ENCODE peak calls at places on chromosome X, in five cellular contexts. X, E, J, P and L are unnamed samples. For H3K4me1 and H3K36me3, the result is how much of the 10 kb centered on the place peaks cover.

GRCh38 chrX:109848451-109849050 is 115.5 kb upstream of the ACSL4 start:
- DNase-seq in X (no peak), P (no peak), E (no peak), J (no peak), L (no peak)

GRCh38 chrX:96483642-96484160 is 200.9 kb upstream of the DIAPH2 start:
- DNase-seq in P (no peak), X (no peak), J (no peak), E (no peak), L (no peak)

GRCh38 chrX:32191316-32191715 is 1020.0 kb downstream of the DMD start:
- DNase-seq in E (no peak), X (no peak), J (no peak), P (no peak), L (no peak)

GRCh38 chrX:13938053-13938765 is 91.5 kb downstream of the GEMIN8 start:
- DNase-seq in P (peak), X (peak), J (peak), E (peak), L (peak)

GRCh38 chrX:132022115-132022862 is 813 bp upstream of the STK26 start:
- DNase-seq in X (peak), E (no peak), J (no peak), P (no peak), L (no peak)

GRCh38 chrX:153580700-153581386 is 18.1 kb downstream of the CCNQ start:
- DNase-seq in J (no peak), X (no peak), P (no peak), E (no peak), L (no peak)

GRCh38 chrX:140053841-140054240 is 88.5 kb upstream of the CXorf66 start:
- DNase-seq in X (no peak), E (no peak), J (no peak), P (no peak), L (no peak)

GRCh38 chrX:128616933-128617332 is 564.7 kb upstream of the ACTRT1 start:
- DNase-seq in E (no peak), X (no peak), P (no peak), J (no peak), L (no peak)

GRCh38 chrX:1443496-1444075 is 9.1 kb downstream of the ASMTL start:
- DNase-seq in E (no peak), X (no peak), P (no peak), J (no peak), L (peak)

GRCh38 chrX:122625821-122626220 is 558.3 kb upstream of the GRIA3 start:
- DNase-seq in J (no peak), P (no peak), X (no peak), E (peak), L (no peak)
- H3K4me1 ChIP-seq in J (under half), P (under half), X (under half), E (under half), L (under half)

GRCh38 chrX:149508467-149508866 is 3.4 kb upstream of the IDS start:
- DNase-seq in P (no peak), J (no peak), X (no peak), E (no peak), L (no peak)

GRCh38 chrX:149506349-149506748 is 1.2 kb upstream of the IDS start:
- DNase-seq in P (no peak), J (no peak), E (no peak), X (no peak), L (no peak)

GRCh38 chrX:149505671-149506070 is 565 bp upstream of the IDS start:
- DNase-seq in P (no peak), J (no peak), E (no peak), X (no peak), L (no peak)

GRCh38 chrX:149504915-149505651 is at the start of gene IDS:
- DNase-seq in E (peak), P (peak), J (peak), X (peak), L (peak)

GRCh38 chrX:149504226-149504914 is 736 bp downstream of the IDS start:
- DNase-seq in P (no peak), E (no peak), J (peak), X (peak), L (no peak)
- H3K27ac ChIP-seq in P (peak), E (peak), J (peak), X (peak), L (peak)

GRCh38 chrX:48514126-48514806 is 5.5 kb downstream of the PORCN start:
- DNase-seq in X (no peak), P (no peak), J (no peak), E (no peak), L (no peak)

GRCh38 chrX:48516285-48516684 is 5.3 kb upstream of the EBP start:
- DNase-seq in P (no peak), X (no peak), E (no peak), J (no peak), L (no peak)

GRCh38 chrX:48513670-48514069 is 4.9 kb downstream of the PORCN start:
- DNase-seq in J (no peak), P (no peak), X (no peak), E (no peak), L (no peak)

GRCh38 chrX:48515842-48516241 is 5.8 kb upstream of the EBP start:
- DNase-seq in J (no peak), P (no peak), E (no peak), X (no peak), L (no peak)

DNA sequence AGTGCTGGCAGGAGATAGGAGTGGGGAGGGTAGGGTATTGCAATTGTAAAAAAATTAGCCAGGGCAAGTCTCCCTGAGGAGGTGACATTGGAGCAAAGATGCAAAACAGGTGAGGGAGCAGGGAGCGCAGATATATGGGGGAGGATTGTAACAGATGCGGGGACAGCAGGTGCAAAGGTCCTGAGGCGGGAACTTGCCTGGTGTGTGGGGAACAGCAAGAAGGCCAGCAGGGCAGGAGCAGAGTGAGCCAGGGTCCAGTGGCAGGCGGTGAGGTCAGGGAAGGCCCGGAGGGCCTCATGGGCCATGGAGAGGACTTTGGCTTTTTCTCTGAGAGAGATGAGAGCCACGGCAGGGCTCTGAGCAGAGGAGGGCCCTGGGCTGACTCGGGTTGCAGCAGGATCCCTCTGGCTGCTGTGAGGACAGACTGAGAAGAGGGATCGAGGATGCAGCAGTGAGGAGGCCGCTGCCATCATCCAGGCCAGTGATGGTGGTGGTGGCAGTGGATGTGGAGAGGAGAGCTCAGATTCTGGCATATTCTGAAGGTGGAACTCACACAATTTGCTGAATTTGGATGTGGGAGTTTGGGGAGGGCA is 6.2 kb downstream of the PORCN start:
- DNase-seq in P (no peak), X (no peak), J (no peak), E (no peak), L (peak)
- H3K36me3 ChIP-seq in P (under half), X (under half), J (under half), E (under half), L (under half)

DNA sequence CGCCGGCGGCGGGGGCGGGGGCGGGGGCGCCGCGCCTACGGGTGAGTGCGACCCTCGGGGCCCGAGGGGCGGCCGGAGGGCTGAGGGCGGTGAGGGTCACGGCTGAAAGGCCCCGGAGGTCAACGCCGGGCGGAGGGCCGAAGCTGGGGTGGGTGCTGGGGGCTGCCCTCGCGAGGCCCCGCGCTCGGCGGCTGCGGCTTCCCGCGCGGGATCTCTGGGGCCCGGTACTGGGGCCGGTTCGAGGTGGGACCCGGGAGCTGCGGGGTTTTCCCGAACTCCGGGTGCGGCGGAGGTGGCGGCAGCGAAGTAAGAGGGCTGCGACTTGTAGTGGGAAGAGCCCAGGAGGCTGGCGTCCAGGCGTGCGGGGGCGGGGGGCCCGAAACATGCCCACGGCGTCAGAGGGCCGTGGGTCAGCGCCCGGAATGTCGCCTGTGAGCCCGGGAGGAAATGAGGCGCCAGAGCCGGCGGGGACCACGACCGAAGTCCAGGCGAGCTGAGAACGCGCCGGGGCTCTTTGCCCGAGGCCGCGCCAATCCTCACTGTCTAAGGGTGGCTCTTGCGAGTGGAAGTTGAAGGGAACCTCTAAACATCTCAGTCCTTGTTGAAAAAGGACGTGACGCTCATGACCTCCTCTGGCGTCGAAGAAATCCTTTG is 407 bp downstream of the IL13RA1 start:
- DNase-seq in P (peak), J (peak), E (peak), X (peak), L (peak)
- H3K4me1 ChIP-seq in P (under half), J (under half), E (under half), X (under half), L (under half)

DNA sequence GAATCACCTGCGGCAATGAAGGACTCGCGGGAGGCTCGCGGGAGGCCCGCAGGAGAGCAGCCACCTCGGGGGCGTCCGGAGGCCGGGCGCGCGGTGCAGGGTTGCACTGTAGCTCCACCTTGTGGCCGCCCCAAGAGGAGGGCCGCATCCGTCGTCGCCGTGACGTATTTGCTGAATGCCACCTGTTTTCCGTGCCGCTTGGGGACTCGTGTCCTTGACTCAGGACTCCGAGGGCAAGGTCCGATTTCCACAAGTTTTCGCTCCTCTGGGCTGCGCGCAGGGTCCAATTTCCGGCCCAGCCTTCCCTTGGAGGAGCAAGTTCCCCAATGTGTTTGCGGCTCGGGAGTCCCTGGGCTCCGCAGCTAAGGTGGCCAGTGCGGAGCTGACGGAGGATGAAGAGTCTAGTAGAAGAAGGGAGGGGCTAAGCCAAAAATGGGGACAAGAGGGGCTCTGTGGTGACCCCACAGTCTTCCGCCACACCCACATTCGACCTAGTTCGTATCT is 10.7 kb upstream of the DLG3 start:
- DNase-seq in J (peak), E (peak), X (peak), P (peak), L (peak)
- H3K27ac ChIP-seq in J (peak), E (peak), X (peak), P (peak), L (peak)

GRCh38 chrX:134416106-134416505 is 43.9 kb upstream of the HPRT1 start:
- DNase-seq in J (no peak), E (no peak), P (no peak), X (no peak), L (no peak)
- H3K36me3 ChIP-seq in J (under half), E (under half), P (under half), X (under half), L (under half)

DNA sequence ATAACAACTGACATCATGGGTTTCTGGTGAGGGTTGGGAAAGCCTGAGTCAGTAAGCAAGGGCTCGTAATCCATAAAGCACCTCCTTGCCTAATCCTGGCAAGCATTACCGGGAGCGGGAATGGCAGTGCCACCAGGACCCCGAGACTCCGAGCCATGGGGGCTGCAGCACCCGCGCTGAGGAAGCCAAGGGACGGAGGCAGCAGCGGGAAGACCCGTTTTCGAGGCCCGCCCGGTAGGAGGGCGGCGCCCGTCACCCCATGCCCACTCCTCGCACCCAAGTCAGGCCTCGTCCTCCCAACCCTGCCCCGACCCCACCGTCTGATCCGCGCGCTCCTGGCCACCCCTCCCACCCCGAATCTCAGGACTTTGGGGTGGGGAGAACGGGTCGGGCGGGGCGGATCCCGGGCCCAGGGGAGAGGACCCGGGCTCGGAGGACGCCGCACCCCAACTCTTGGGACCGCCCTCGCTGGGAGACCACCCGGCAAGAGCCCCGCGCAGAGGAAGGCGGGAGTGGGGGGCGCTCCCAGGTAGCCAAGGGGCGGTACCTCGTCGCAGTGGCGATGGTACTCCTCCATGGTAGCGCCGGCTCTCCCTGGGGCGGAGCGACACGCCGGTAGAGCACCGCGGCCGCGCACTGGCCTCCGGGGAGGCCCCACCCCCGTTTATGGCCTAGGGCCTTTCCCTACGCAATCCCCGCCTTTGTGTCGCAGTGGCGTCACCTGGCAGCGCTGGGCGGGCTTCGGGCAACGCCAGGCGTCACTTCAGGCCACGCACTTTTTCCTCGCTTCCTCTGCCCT is at the start of gene DYNLT3:
- DNase-seq in J (peak), P (peak), E (peak), X (peak), L (peak)
- H3K4me1 ChIP-seq in J (under half), P (under half), E (under half), X (under half), L (under half)

DNA sequence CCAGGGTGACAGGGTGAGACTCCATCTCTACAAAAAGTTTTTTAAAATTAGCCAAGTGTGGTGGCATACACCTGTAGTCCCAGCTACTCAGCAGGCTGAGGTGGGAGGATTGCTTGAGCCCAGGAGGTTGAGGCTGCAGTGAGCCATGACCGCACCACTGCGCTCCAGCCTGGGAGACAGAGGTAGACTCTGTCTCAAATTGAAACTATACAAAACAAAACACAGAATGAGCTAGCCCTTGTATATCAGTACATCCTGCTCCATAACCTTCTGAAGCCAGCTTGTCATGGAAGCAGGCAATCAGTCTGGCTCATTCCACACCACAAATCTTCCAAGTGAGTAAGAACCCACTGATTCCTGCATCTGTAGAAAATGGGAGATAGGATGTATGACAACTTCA is 49.0 kb downstream of the CD99L2 start:
- DNase-seq in X (no peak), J (no peak), P (no peak), E (no peak), L (no peak)
- H3K27ac ChIP-seq in X (no peak), J (no peak), P (no peak), E (no peak), L (no peak)

DNA sequence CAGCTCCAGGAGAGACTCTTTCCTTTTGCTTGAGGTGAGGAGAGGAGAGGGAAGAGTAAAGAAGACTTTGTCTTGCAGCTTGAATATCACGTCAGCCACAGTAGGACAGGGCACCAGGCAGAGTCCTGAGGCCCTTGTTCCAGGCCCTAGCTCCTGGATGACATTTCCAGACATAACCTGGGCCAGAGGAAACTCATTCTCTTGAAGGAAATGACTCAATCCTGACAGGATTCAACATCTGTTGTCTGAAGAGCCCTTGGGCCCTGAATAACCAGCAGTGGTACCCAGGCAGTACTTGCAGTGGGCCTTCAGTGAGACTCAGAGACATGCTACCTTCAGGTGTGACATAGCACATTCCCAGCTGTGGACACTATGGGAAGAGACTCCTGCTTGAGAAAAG is 62.8 kb downstream of the FGF16 start:
- DNase-seq in P (no peak), X (no peak), J (no peak), E (no peak), L (no peak)
- H3K36me3 ChIP-seq in P (under half), X (under half), J (under half), E (under half), L (under half)

GRCh38 chrX:65695849-65696248 is 28.4 kb downstream of the MSN start:
- DNase-seq in E (no peak), X (no peak), J (no peak), P (no peak), L (no peak)
- H3K4me1 ChIP-seq in E (under half), X (under half), J (under half), P (half or more), L (under half)